ENCODE peak calls at places on chromosome 15, in eight cellular contexts. O is ovary, V is hepatocyte, S is heart left ventricle, M is psoas muscle, I is foreskin fibroblast, G is Peyer's patch, B is PC-9. X is an unnamed sample.

GRCh38 chr15:38530113-38530512 is 34.5 kb downstream of the RASGRP1 start:
- DNase-seq in O (no peak), V (no peak), S (no peak), M (no peak), I (no peak), G (no peak), B (no peak), X (no peak)

GRCh38 chr15:95687686-95688085 is 642.8 kb upstream of the NR2F2 start:
- DNase-seq in O (no peak), V (no peak), S (no peak), M (no peak), I (peak; percentile 59), G (no peak), B (no peak), X (no peak)

GRCh38 chr15:41870689-41871081 is 23.2 kb downstream of the SPTBN5 start:
- DNase-seq in O (no peak), V (no peak), S (no peak), M (no peak), I (peak; percentile 54), G (no peak), B (no peak), X (no peak)

GRCh38 chr15:38672814-38673292 is 108.2 kb upstream of the RASGRP1 start:
- DNase-seq in O (no peak), V (no peak), S (no peak), M (no peak), I (no peak), G (peak; percentile 59), B (no peak), X (peak; percentile 63)

GRCh38 chr15:38842991-38843610 is 278.5 kb upstream of the RASGRP1 start:
- DNase-seq in O (no peak), V (no peak), S (no peak), M (no peak), I (peak; percentile 37), G (no peak), B (no peak), X (no peak)

GRCh38 chr15:87213646-87214045 is 1042.9 kb downstream of the NTRK3 start:
- DNase-seq in O (no peak), V (no peak), S (no peak), M (peak; percentile 23), I (no peak), G (no peak), B (no peak), X (no peak)

GRCh38 chr15:99983171-99983891 is 250.1 kb upstream of the LYSMD4 start:
- DNase-seq in O (no peak), V (no peak), S (no peak), M (no peak), I (no peak), G (no peak), B (no peak), X (no peak)

GRCh38 chr15:92466834-92467233 is 73.2 kb downstream of the ST8SIA2 start:
- DNase-seq in O (no peak), V (no peak), S (no peak), M (no peak), I (no peak), G (no peak), B (no peak), X (no peak)

GRCh38 chr15:73982251-73982962 is 9.7 kb downstream of the STOML1 start:
- DNase-seq in O (peak; percentile 71), V (peak; percentile 82), S (peak; percentile 92), M (peak; percentile 93), I (peak; percentile 98), G (peak; percentile 64), B (peak; percentile 52), X (no peak)

GRCh38 chr15:79430901-79431635 is 1.1 kb upstream of the MINAR1 start:
- DNase-seq in O (no peak), V (no peak), S (no peak), M (no peak), I (no peak), G (no peak), B (no peak), X (no peak)

GRCh38 chr15:90184119-90184785 is 16.9 kb upstream of the SEMA4B start:
- DNase-seq in O (peak; percentile 85), V (peak; percentile 92), S (peak; percentile 83), M (peak; percentile 86), I (peak; percentile 68), G (peak; percentile 71), B (peak; percentile 90), X (peak; percentile 81)

GRCh38 chr15:95663156-95663831 is 667.2 kb upstream of the NR2F2 start:
- DNase-seq in O (no peak), V (no peak), S (no peak), M (no peak), I (peak; percentile 88), G (no peak), B (no peak), X (no peak)

GRCh38 chr15:36175181-36175750 is 404.2 kb upstream of the CDIN1 start:
- DNase-seq in O (no peak), V (no peak), S (no peak), M (no peak), I (no peak), G (no peak), B (no peak), X (no peak)

GRCh38 chr15:36177590-36178281 is 401.7 kb upstream of the CDIN1 start:
- DNase-seq in O (no peak), V (peak; percentile 48), S (no peak), M (no peak), I (peak; percentile 66), G (no peak), B (peak; percentile 68), X (no peak)

GRCh38 chr15:36175781-36176211 is 403.6 kb upstream of the CDIN1 start:
- DNase-seq in O (no peak), V (no peak), S (no peak), M (no peak), I (peak; percentile 18), G (no peak), B (no peak), X (no peak)

GRCh38 chr15:36172970-36173369 is 406.5 kb upstream of the CDIN1 start:
- DNase-seq in O (no peak), V (no peak), S (no peak), M (no peak), I (peak; percentile 46), G (no peak), B (no peak), X (no peak)
- TF ChIP-seq CTCF in O (no peak), V (no peak), S (no peak), M (no peak), I (no peak), G (no peak), B (no peak), X (no peak)

GRCh38 chr15:63600001-63600645 is 2.9 kb downstream of the FBXL22 start:
- DNase-seq in O (no peak), V (peak; percentile 22), S (no peak), M (peak; percentile 43), I (no peak), G (no peak), B (no peak), X (no peak)

GRCh38 chr15:63601026-63601726 is 4.0 kb downstream of the FBXL22 start:
- DNase-seq in O (no peak), V (peak; percentile 41), S (peak; percentile 72), M (peak; percentile 46), I (peak; percentile 70), G (peak; percentile 57), B (no peak), X (no peak)

GRCh38 chr15:63598467-63599400 is 1.5 kb downstream of the FBXL22 start:
- DNase-seq in O (no peak), V (peak; percentile 58), S (no peak), M (no peak), I (no peak), G (no peak), B (no peak), X (no peak)

GRCh38 chr15:63600646-63601025 is 3.4 kb downstream of the FBXL22 start:
- DNase-seq in O (peak; percentile 87), V (peak; percentile 95), S (peak; percentile 95), M (peak; percentile 94), I (peak; percentile 99), G (peak; percentile 86), B (peak; percentile 63), X (peak; percentile 78)

GRCh38 chr15:63599401-63600000 is 2.3 kb downstream of the FBXL22 start:
- DNase-seq in O (peak; percentile 67), V (peak; percentile 46), S (peak; percentile 75), M (peak; percentile 66), I (peak; percentile 31), G (peak; percentile 82), B (peak; percentile 62), X (peak; percentile 49)
- H3K4me3 ChIP-seq in O (peak overlapping the region; percentile 65), V (no peak overlapping the region), S (peak overlapping the region; percentile 82), M (peak overlapping the region; percentile 90), I (no peak overlapping the region), G (peak overlapping the region; percentile 64), B (peak overlapping the region; percentile 82), X (peak overlapping the region; percentile 71)

GRCh38 chr15:77738441-77739437 is 106.0 kb upstream of the LINGO1 start:
- DNase-seq in O (no peak), V (no peak), S (no peak), M (no peak), I (no peak), G (no peak), B (no peak), X (no peak)
- TF ChIP-seq CTCF in O (no peak), V (no peak), S (no peak), M (no peak), I (no peak), G (no peak), B (no peak), X (no peak)

DNA sequence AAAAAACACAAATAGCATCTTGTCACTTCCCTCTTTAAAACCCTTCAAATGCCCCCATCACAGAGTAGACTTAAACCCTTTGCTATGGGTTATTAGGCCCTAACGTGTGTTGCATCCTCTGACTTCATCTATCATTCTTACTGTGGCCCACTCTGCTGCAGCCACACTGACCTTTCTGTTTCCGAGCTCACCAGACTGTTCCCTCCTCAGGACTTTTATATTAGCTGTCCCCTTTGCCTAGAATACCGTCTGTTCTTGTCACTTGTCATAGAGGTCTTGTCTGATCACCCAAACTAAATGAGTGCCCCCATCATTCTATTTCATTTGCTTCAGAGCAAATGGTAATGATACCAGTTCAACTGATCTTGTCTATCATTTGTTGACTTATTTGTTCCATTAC is 877 bp upstream of the FEM1B start:
- DNase-seq in O (no peak), V (no peak), S (no peak), M (no peak), I (no peak), G (no peak), B (no peak), X (no peak)
- H3K4me3 ChIP-seq in O (peak overlapping the region; percentile 54), V (peak overlapping the region; percentile 80), S (peak overlapping the region; percentile 72), M (peak overlapping the region; percentile 85), I (peak overlapping the region; percentile 70), G (peak overlapping the region; percentile 80), B (peak overlapping the region; percentile 97), X (peak overlapping the region; percentile 80)

DNA sequence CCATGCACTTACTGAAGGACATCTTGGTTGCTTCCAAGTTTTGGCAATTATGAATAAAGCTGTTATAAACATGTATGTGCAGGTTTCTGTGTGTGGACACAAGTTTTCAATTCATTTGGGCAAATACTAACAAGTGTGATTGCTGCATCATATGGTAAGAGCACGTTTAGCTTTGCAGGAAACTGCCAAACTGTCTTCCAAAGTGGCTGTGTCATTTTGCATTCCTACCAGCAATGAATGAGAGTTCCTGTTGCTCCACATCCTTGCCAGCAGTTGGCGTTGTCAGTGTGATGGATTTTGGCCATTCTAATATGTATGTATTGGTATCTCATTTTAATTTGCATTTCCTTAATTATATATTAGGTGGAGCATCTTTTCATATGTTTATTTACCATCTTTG is 280.1 kb downstream of the SV2B start:
- DNase-seq in O (no peak), V (no peak), S (no peak), M (no peak), I (no peak), G (no peak), B (no peak), X (no peak)
- TF ChIP-seq CTCF in O (no peak), V (no peak), S (no peak), M (no peak), I (no peak), G (no peak), B (no peak), X (no peak)